ENCODE peak calls at places on chromosomes 13 and 19, in ten cellular contexts. G, W, M, J, V, Y, B, P, U and Q are unnamed samples.

GRCh38 chr13:113449693-113450347 is 3.5 kb downstream of the ADPRHL1 start:
- DNase-seq in P (no peak), J (no peak), G (no peak), V (no peak), M (no peak), Y (peak; percentile 30), W (no peak), U (no peak), B (no peak), Q (no peak)

GRCh38 chr19:43447655-43448054 is 17.8 kb downstream of the LYPD3 start:
- DNase-seq in V (no peak), W (no peak), Y (no peak), P (no peak), U (no peak), G (peak; percentile 4), B (no peak), M (no peak), J (no peak), Q (no peak)

GRCh38 chr19:46181386-46181774 is 33.3 kb downstream of the IGFL2 start:
- DNase-seq in M (no peak), G (no peak), J (peak; percentile 68), V (peak; percentile 28), W (no peak), P (no peak), Y (no peak), U (peak; percentile 19), B (no peak), Q (peak; percentile 21)

GRCh38 chr19:6373096-6373812 is 660 bp downstream of the ALKBH7 start:
- DNase-seq in Y (peak; percentile 99), B (peak; percentile 95), G (peak; percentile 91), M (peak; percentile 99), J (peak; percentile 97), W (peak; percentile 95), U (peak; percentile 99), V (peak; percentile 98), P (peak; percentile 94), Q (peak; percentile 97)

GRCh38 chr19:3407556-3408516 is 41.5 kb downstream of the NFIC start:
- DNase-seq in G (no peak), V (no peak), W (no peak), U (peak; percentile 57), M (no peak), B (no peak), Y (peak; percentile 77), P (no peak), J (peak; percentile 32), Q (peak; percentile 57)

GRCh38 chr13:110683203-110683883 is 22.6 kb downstream of the CARS2 start:
- DNase-seq in U (peak; percentile 65), P (peak; percentile 26), J (peak; percentile 36), V (peak; percentile 15), Y (no peak), G (no peak), W (no peak), M (no peak), B (no peak), Q (peak; percentile 32)

GRCh38 chr19:6481541-6482342 is at the start of gene DENND1C:
- DNase-seq in G (no peak), W (peak; percentile 33), P (peak; percentile 68), U (peak; percentile 32), M (peak; percentile 70), V (no peak), Y (peak; percentile 73), J (no peak), B (peak; percentile 43), Q (no peak)

GRCh38 chr19:50679177-50680125 is 30.2 kb downstream of the C19orf81 start:
- DNase-seq in M (peak; percentile 76), P (peak; percentile 72), Y (peak; percentile 88), U (peak; percentile 64), G (peak; percentile 48), W (peak; percentile 54), B (peak; percentile 45), V (peak; percentile 66), J (peak; percentile 73), Q (peak; percentile 56)

GRCh38 chr19:35261356-35262100 is 7.2 kb upstream of the USF2 start:
- DNase-seq in G (no peak), V (no peak), Y (peak; percentile 29), M (peak; percentile 2), U (no peak), J (no peak), P (no peak), B (no peak), W (no peak), Q (no peak)